ENCODE peak calls at places on chromosomes 2 and 18, in seven cellular contexts. Y is AG10803, B is astrocyte of the spinal cord, A is epithelial cell of esophagus, W is spleen, S is fibroblast of the aortic adventitia, K is heart right ventricle. X is an unnamed sample.

GRCh38 chr2:204180671-204181070 is 244.1 kb downstream of the ICOS start:
- DNase-seq in Y (no peak), B (no peak), A (no peak), W (no peak), S (no peak), K (no peak), X (no peak)

GRCh38 chr2:9782197-9782719 is 61.0 kb upstream of the TAF1B start:
- DNase-seq in Y (no peak), B (no peak), A (peak; percentile 92), W (no peak), S (peak; percentile 21), K (no peak), X (no peak)

GRCh38 chr2:239054921-239055320 is 207.0 kb downstream of the TWIST2 start:
- DNase-seq in Y (no peak), B (no peak), A (no peak), W (peak; percentile 6), S (no peak), K (no peak), X (no peak)

GRCh38 chr2:185502351-185502750 is 236.3 kb upstream of the FSIP2 start:
- DNase-seq in Y (no peak), B (no peak), A (no peak), W (no peak), S (no peak), K (no peak), X (no peak)

GRCh38 chr2:233935426-233935825 is 18.3 kb downstream of the TRPM8 start:
- DNase-seq in Y (no peak), B (no peak), A (no peak), W (no peak), S (no peak), K (no peak), X (no peak)

GRCh38 chr2:28952806-28953190 is 28.3 kb upstream of the TOGARAM2 start:
- DNase-seq in Y (no peak), B (no peak), A (no peak), W (no peak), S (no peak), K (no peak), X (no peak)

GRCh38 chr2:158953926-158954763 is 14.3 kb upstream of the TANC1 start:
- DNase-seq in Y (peak; percentile 82), B (peak; percentile 93), A (peak; percentile 74), W (no peak), S (peak; percentile 98), K (peak; percentile 86), X (peak; percentile 97)

GRCh38 chr18:43158381-43158780 is 42.9 kb upstream of the RIT2 start:
- DNase-seq in Y (no peak), B (no peak), A (no peak), W (no peak), S (peak; percentile 0), K (no peak), X (no peak)

GRCh38 chr2:15661295-15661569 is 69.6 kb downstream of the DDX1 start:
- DNase-seq in Y (no peak), B (no peak), A (no peak), W (no peak), S (no peak), K (no peak), X (no peak)

GRCh38 chr2:9306910-9307309 is 100.3 kb downstream of the ASAP2 start:
- DNase-seq in Y (no peak), B (no peak), A (peak; percentile 63), W (no peak), S (no peak), K (no peak), X (no peak)

GRCh38 chr18:57901819-57902600 is 98.9 kb upstream of the ATP8B1 start:
- DNase-seq in Y (no peak), B (no peak), A (peak; percentile 100), W (no peak), S (peak; percentile 42), K (no peak), X (peak; percentile 21)

GRCh38 chr2:10668402-10669012 is 21.3 kb downstream of the NOL10 start:
- DNase-seq in Y (peak; percentile 63), B (peak; percentile 74), A (peak; percentile 72), W (no peak), S (peak; percentile 81), K (peak; percentile 25), X (peak; percentile 82)

GRCh38 chr18:62258606-62259005 is 66.5 kb upstream of the TNFRSF11A start:
- DNase-seq in Y (no peak), B (no peak), A (no peak), W (no peak), S (no peak), K (no peak), X (no peak)

GRCh38 chr18:7950380-7951143 is 383.4 kb downstream of the PTPRM start:
- DNase-seq in Y (peak; percentile 22), B (peak; percentile 71), A (peak; percentile 95), W (no peak), S (peak; percentile 39), K (no peak), X (peak; percentile 53)

GRCh38 chr18:58615150-58616132 is 13.4 kb downstream of the ALPK2 start:
- DNase-seq in Y (no peak), B (no peak), A (peak; percentile 40), W (no peak), S (no peak), K (no peak), X (no peak)

GRCh38 chr2:69603146-69603743 is 40.3 kb downstream of the AAK1 start:
- DNase-seq in Y (no peak), B (no peak), A (no peak), W (no peak), S (peak; percentile 30), K (no peak), X (no peak)

GRCh38 chr2:38591152-38591551 is 11.6 kb downstream of the HNRNPLL start:
- DNase-seq in Y (no peak), B (no peak), A (no peak), W (no peak), S (no peak), K (no peak), X (no peak)

GRCh38 chr2:8583400-8584173 is 98.3 kb upstream of the ID2 start:
- DNase-seq in Y (no peak), B (peak; percentile 65), A (peak; percentile 3), W (peak; percentile 98), S (peak; percentile 46), K (peak; percentile 94), X (no peak)

GRCh38 chr2:172725741-172726140 is 9.9 kb upstream of the RAPGEF4 start:
- DNase-seq in Y (no peak), B (no peak), A (no peak), W (no peak), S (no peak), K (no peak), X (no peak)

GRCh38 chr18:52219102-52219501 is 120.9 kb upstream of the DCC start:
- DNase-seq in Y (peak; percentile 56), B (no peak), A (no peak), W (no peak), S (no peak), K (no peak), X (peak; percentile 36)

GRCh38 chr2:65431417-65432226 is 777 bp downstream of the SPRED2 start:
- DNase-seq in Y (peak; percentile 29), B (peak; percentile 41), A (peak; percentile 38), W (peak; percentile 89), S (peak; percentile 39), K (peak; percentile 32), X (peak; percentile 36)

GRCh38 chr18:73679941-73680700 is 467.5 kb downstream of the FBXO15 start:
- DNase-seq in Y (no peak), B (peak; percentile 40), A (peak; percentile 65), W (no peak), S (no peak), K (no peak), X (no peak)

GRCh38 chr2:133568172-133568571 is at the start of gene NCKAP5:
- DNase-seq in Y (peak; percentile 37), B (peak; percentile 80), A (peak; percentile 76), W (no peak), S (peak; percentile 59), K (peak; percentile 14), X (peak; percentile 48)

DNA sequence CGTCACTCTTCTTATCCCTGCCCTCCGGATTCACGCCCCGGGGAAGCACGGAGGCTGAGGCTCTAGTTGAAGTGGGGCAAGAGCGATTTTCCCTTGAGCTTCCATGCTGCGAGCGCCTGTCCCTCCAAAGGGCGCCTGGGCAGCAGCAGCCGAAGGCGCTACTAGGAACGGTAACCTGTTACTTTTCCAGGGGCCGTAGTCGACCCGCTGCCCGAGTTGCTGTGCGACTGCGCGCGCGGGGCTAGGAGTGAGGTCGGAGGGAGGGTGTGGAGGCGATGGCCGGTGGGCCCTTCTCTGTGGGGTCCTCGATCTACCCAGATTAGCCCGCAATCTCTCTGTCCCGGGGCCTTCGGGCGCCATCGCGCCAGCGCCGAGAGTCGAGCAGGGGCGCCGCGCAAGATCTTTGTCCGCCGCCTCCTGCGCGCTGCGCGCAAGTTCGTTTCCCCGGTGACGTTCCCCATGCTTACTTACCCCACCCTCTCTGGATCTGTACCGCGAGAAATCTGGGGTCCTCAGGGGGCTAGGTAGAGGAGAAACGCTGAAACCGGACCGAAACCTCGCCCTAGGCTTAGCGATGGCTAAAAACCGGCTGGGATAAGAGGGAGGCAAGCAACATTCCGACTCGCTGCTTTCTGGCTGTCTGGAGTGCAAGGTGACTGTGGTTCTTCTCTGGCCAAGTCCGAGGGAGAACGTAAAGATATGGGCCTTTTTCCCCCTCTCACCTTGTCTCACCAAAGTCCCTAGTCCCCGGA is 736 bp downstream of the GAD1 start:
- DNase-seq in Y (peak; percentile 33), B (peak; percentile 45), A (no peak), W (peak; percentile 71), S (peak; percentile 29), K (no peak), X (peak; percentile 10)
- H3K4me3 ChIP-seq in Y (peak overlapping the region; percentile 72), B (peak overlapping the region; percentile 20), A (peak overlapping the region; percentile 38), W (peak overlapping the region; percentile 72), S (peak overlapping the region; percentile 41), K (peak overlapping the region; percentile 46), X (no peak overlapping the region)

GRCh38 chr2:176269319-176270099 is at the start of gene MTX2:
- DNase-seq in Y (peak; percentile 65), B (peak; percentile 73), A (peak; percentile 77), W (peak; percentile 95), S (peak; percentile 55), K (peak; percentile 67), X (peak; percentile 69)
- TF ChIP-seq CTCF in Y (no peak), B (no peak), A (peak; percentile 11), W (peak; percentile 28), S (peak; percentile 4), K (no peak), X (no peak)

GRCh38 chr2:77520981-77521380 is 1.2 kb downstream of the LRRTM4 start:
- DNase-seq in Y (no peak), B (peak; percentile 17), A (no peak), W (no peak), S (no peak), K (no peak), X (no peak)
- H3K4me3 ChIP-seq in Y (no peak overlapping the region), B (no peak overlapping the region), A (no peak overlapping the region), W (no peak overlapping the region), S (no peak overlapping the region), K (peak overlapping the region; percentile 26), X (no peak overlapping the region)

GRCh38 chr2:170236639-170237037 is 58.7 kb downstream of the MYO3B start:
- DNase-seq in Y (no peak), B (no peak), A (no peak), W (no peak), S (no peak), K (no peak), X (no peak)

GRCh38 chr2:170237572-170238120 is 59.7 kb downstream of the MYO3B start:
- DNase-seq in Y (no peak), B (no peak), A (no peak), W (no peak), S (no peak), K (no peak), X (no peak)

GRCh38 chr2:170238776-170239175 is 60.8 kb downstream of the MYO3B start:
- DNase-seq in Y (no peak), B (no peak), A (no peak), W (no peak), S (no peak), K (no peak), X (no peak)

GRCh38 chr2:170240629-170241028 is 62.7 kb downstream of the MYO3B start:
- DNase-seq in Y (no peak), B (no peak), A (no peak), W (no peak), S (no peak), K (no peak), X (no peak)

GRCh38 chr2:170235860-170236638 is 58.1 kb downstream of the MYO3B start:
- DNase-seq in Y (peak; percentile 36), B (peak; percentile 37), A (peak; percentile 53), W (no peak), S (peak; percentile 57), K (peak; percentile 24), X (peak; percentile 73)
- TF ChIP-seq CTCF in Y (peak; percentile 66), B (peak; percentile 55), A (peak; percentile 64), W (peak; percentile 24), S (peak; percentile 42), K (no peak), X (peak; percentile 58)

X was measured in fibroblast of pulmonary artery.